ENCODE peak calls at places on chromosomes 12 and 14, in six cellular contexts. One of them, this sample, is unnamed.

GRCh38 chr12:77494306-77494705 is 336.4 kb upstream of the NAV3 start:
- DNase-seq in epithelial cell of esophagus: peak
- DNase-seq in upper lobe of left lung: no peak
- DNase-seq in progenitor cell of endocrine pancreas: no peak
- DNase-seq in thyroid gland: no peak
- DNase-seq in psoas muscle: no peak
- DNase-seq in this sample: no peak

GRCh38 chr12:103799504-103800251 is 41.4 kb downstream of the NT5DC3 start:
- DNase-seq in psoas muscle: no peak
- DNase-seq in progenitor cell of endocrine pancreas: no peak
- DNase-seq in thyroid gland: peak
- DNase-seq in upper lobe of left lung: no peak
- DNase-seq in epithelial cell of esophagus: peak
- DNase-seq in this sample: no peak

GRCh38 chr12:106566771-106567170 is 16.0 kb upstream of the RFX4 start:
- DNase-seq in progenitor cell of endocrine pancreas: no peak
- DNase-seq in upper lobe of left lung: no peak
- DNase-seq in thyroid gland: no peak
- DNase-seq in epithelial cell of esophagus: no peak
- DNase-seq in psoas muscle: no peak
- DNase-seq in this sample: no peak

GRCh38 chr12:118498171-118498570 is 121.8 kb downstream of the SUDS3 start:
- DNase-seq in psoas muscle: no peak
- DNase-seq in epithelial cell of esophagus: no peak
- DNase-seq in thyroid gland: no peak
- DNase-seq in upper lobe of left lung: no peak
- DNase-seq in progenitor cell of endocrine pancreas: peak
- DNase-seq in this sample: no peak

GRCh38 chr14:29216316-29216715 is 449.7 kb downstream of the FOXG1 start:
- DNase-seq in epithelial cell of esophagus: no peak
- DNase-seq in thyroid gland: no peak
- DNase-seq in upper lobe of left lung: no peak
- DNase-seq in psoas muscle: no peak
- DNase-seq in progenitor cell of endocrine pancreas: no peak
- DNase-seq in this sample: no peak

GRCh38 chr14:74955229-74955999 is at the start of gene PGF:
- DNase-seq in thyroid gland: peak
- DNase-seq in psoas muscle: peak
- DNase-seq in progenitor cell of endocrine pancreas: peak
- DNase-seq in epithelial cell of esophagus: peak
- DNase-seq in upper lobe of left lung: peak
- DNase-seq in this sample: peak

GRCh38 chr12:48183876-48184548 is 568 bp downstream of the CCDC184 start:
- DNase-seq in epithelial cell of esophagus: no peak
- DNase-seq in psoas muscle: no peak
- DNase-seq in progenitor cell of endocrine pancreas: no peak
- DNase-seq in upper lobe of left lung: peak
- DNase-seq in thyroid gland: no peak
- DNase-seq in this sample: peak

GRCh38 chr12:109150124-109150640 is 33.8 kb downstream of the ACACB start:
- DNase-seq in psoas muscle: no peak
- DNase-seq in thyroid gland: no peak
- DNase-seq in progenitor cell of endocrine pancreas: no peak
- DNase-seq in upper lobe of left lung: no peak
- DNase-seq in epithelial cell of esophagus: no peak
- DNase-seq in this sample: no peak

GRCh38 chr14:55028066-55028465 is 1.0 kb downstream of the SOCS4 start:
- DNase-seq in psoas muscle: no peak
- DNase-seq in progenitor cell of endocrine pancreas: no peak
- DNase-seq in thyroid gland: no peak
- DNase-seq in epithelial cell of esophagus: no peak
- DNase-seq in upper lobe of left lung: no peak
- DNase-seq in this sample: no peak

GRCh38 chr14:87566986-87567385 is 426.0 kb downstream of the GALC start:
- DNase-seq in epithelial cell of esophagus: no peak
- DNase-seq in progenitor cell of endocrine pancreas: no peak
- DNase-seq in psoas muscle: no peak
- DNase-seq in thyroid gland: no peak
- DNase-seq in upper lobe of left lung: no peak
- DNase-seq in this sample: no peak

GRCh38 chr12:110575326-110575725 is 7.8 kb downstream of the PPTC7 start:
- DNase-seq in upper lobe of left lung: no peak
- DNase-seq in epithelial cell of esophagus: no peak
- DNase-seq in progenitor cell of endocrine pancreas: no peak
- DNase-seq in psoas muscle: no peak
- DNase-seq in thyroid gland: no peak
- DNase-seq in this sample: no peak

GRCh38 chr14:70816525-70816924 is 7.2 kb upstream of the MAP3K9 start:
- DNase-seq in thyroid gland: no peak
- DNase-seq in psoas muscle: no peak
- DNase-seq in upper lobe of left lung: no peak
- DNase-seq in progenitor cell of endocrine pancreas: no peak
- DNase-seq in epithelial cell of esophagus: no peak
- DNase-seq in this sample: no peak

GRCh38 chr14:53528114-53528513 is 375.0 kb upstream of the DDHD1 start:
- DNase-seq in progenitor cell of endocrine pancreas: no peak
- DNase-seq in upper lobe of left lung: no peak
- DNase-seq in epithelial cell of esophagus: no peak
- DNase-seq in psoas muscle: peak
- DNase-seq in thyroid gland: peak
- DNase-seq in this sample: no peak

GRCh38 chr14:45112886-45113772 is 21.2 kb downstream of the FKBP3 start:
- DNase-seq in epithelial cell of esophagus: peak
- DNase-seq in progenitor cell of endocrine pancreas: no peak
- DNase-seq in thyroid gland: no peak
- DNase-seq in psoas muscle: no peak
- DNase-seq in upper lobe of left lung: no peak
- DNase-seq in this sample: no peak

GRCh38 chr14:94411638-94412037 is 23.2 kb upstream of the SERPINA1 start:
- DNase-seq in psoas muscle: no peak
- DNase-seq in upper lobe of left lung: no peak
- DNase-seq in thyroid gland: no peak
- DNase-seq in epithelial cell of esophagus: peak
- DNase-seq in progenitor cell of endocrine pancreas: no peak
- DNase-seq in this sample: no peak

GRCh38 chr14:106308839-106309389 is 782.5 kb downstream of the TMEM121 start:
- DNase-seq in epithelial cell of esophagus: no peak
- DNase-seq in psoas muscle: no peak
- DNase-seq in thyroid gland: no peak
- DNase-seq in upper lobe of left lung: peak
- DNase-seq in progenitor cell of endocrine pancreas: no peak
- DNase-seq in this sample: peak

GRCh38 chr14:35534884-35535793 is 1.2 kb downstream of the INSM2 start:
- DNase-seq in psoas muscle: peak
- DNase-seq in progenitor cell of endocrine pancreas: peak
- DNase-seq in thyroid gland: peak
- DNase-seq in upper lobe of left lung: peak
- DNase-seq in epithelial cell of esophagus: peak
- DNase-seq in this sample: peak

GRCh38 chr14:63032056-63032455 is 13.2 kb downstream of the KCNH5 start:
- DNase-seq in thyroid gland: no peak
- DNase-seq in psoas muscle: no peak
- DNase-seq in epithelial cell of esophagus: no peak
- DNase-seq in progenitor cell of endocrine pancreas: no peak
- DNase-seq in upper lobe of left lung: no peak
- DNase-seq in this sample: no peak

GRCh38 chr14:72615511-72616121 is 278.3 kb downstream of the DPF3 start:
- DNase-seq in epithelial cell of esophagus: peak
- DNase-seq in progenitor cell of endocrine pancreas: peak
- DNase-seq in thyroid gland: peak
- DNase-seq in upper lobe of left lung: no peak
- DNase-seq in psoas muscle: no peak
- DNase-seq in this sample: no peak

GRCh38 chr12:88207921-88208640 is 66.0 kb downstream of the TMTC3 start:
- DNase-seq in upper lobe of left lung: no peak
- DNase-seq in psoas muscle: peak
- DNase-seq in thyroid gland: no peak
- DNase-seq in progenitor cell of endocrine pancreas: no peak
- DNase-seq in epithelial cell of esophagus: peak
- DNase-seq in this sample: no peak

DNA sequence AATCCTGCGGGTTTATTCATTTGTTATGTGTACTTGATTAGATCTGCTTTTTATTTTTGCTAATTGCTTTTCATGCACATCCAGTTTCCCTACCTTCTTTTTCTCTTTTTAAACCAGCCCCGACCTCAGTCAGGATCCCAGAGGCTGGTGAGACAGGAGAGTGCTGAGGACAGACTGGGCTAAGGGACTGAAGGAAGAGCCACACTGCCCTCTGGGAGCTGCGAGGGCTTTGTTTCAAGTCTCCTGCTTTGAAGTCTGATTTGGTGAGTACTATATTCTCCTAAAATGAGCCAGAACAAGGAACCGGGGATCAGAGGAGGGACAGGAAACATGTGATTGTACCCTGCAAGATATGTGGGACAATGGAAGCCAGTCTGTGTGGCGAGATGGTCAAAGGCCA is 23.9 kb downstream of the PRICKLE1 start:
- DNase-seq in progenitor cell of endocrine pancreas: no peak
- DNase-seq in epithelial cell of esophagus: no peak
- DNase-seq in psoas muscle: no peak
- DNase-seq in upper lobe of left lung: no peak
- DNase-seq in thyroid gland: no peak
- DNase-seq in this sample: no peak
- TF ChIP-seq CTCF in progenitor cell of endocrine pancreas: no peak
- TF ChIP-seq CTCF in epithelial cell of esophagus: no peak
- TF ChIP-seq CTCF in psoas muscle: no peak
- TF ChIP-seq CTCF in upper lobe of left lung: no peak
- TF ChIP-seq CTCF in thyroid gland: no peak
- TF ChIP-seq CTCF in this sample: no peak

DNA sequence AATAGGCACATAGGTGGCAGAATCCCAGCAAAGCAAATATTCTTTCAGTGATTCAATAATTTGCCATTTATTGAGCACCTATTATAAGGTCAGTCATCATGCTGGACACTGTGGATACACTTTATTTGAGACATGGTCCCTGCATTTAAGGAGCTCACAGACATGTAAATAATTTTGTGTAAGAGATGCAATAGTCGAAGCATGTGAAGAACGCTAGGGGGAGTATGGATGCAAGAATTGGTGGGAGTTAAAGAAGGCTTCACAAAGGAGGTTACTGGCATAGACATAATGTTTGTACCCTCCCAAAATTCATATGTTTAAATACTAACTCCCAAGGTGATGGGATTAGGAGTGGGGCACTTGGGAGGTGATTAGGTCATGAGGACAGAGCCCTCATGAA is 260.6 kb upstream of the GARIN6 start:
- DNase-seq in psoas muscle: no peak
- DNase-seq in thyroid gland: no peak
- DNase-seq in epithelial cell of esophagus: peak
- DNase-seq in upper lobe of left lung: no peak
- DNase-seq in progenitor cell of endocrine pancreas: no peak
- DNase-seq in this sample: no peak
- TF ChIP-seq CTCF in psoas muscle: no peak
- TF ChIP-seq CTCF in thyroid gland: no peak
- TF ChIP-seq CTCF in epithelial cell of esophagus: peak
- TF ChIP-seq CTCF in upper lobe of left lung: no peak
- TF ChIP-seq CTCF in progenitor cell of endocrine pancreas: peak
- TF ChIP-seq CTCF in this sample: no peak

GRCh38 chr14:85426068-85426935 is 103.6 kb upstream of the FLRT2 start:
- DNase-seq in upper lobe of left lung: no peak
- DNase-seq in psoas muscle: no peak
- DNase-seq in epithelial cell of esophagus: no peak
- DNase-seq in progenitor cell of endocrine pancreas: no peak
- DNase-seq in thyroid gland: no peak
- DNase-seq in this sample: no peak

GRCh38 chr14:85421166-85421877 is 108.6 kb upstream of the FLRT2 start:
- DNase-seq in thyroid gland: no peak
- DNase-seq in upper lobe of left lung: no peak
- DNase-seq in epithelial cell of esophagus: peak
- DNase-seq in psoas muscle: no peak
- DNase-seq in progenitor cell of endocrine pancreas: no peak
- DNase-seq in this sample: no peak

GRCh38 chr14:85428926-85429325 is 101.0 kb upstream of the FLRT2 start:
- DNase-seq in psoas muscle: no peak
- DNase-seq in progenitor cell of endocrine pancreas: no peak
- DNase-seq in upper lobe of left lung: no peak
- DNase-seq in epithelial cell of esophagus: no peak
- DNase-seq in thyroid gland: no peak
- DNase-seq in this sample: no peak

GRCh38 chr14:85423889-85424288 is 106.1 kb upstream of the FLRT2 start:
- DNase-seq in epithelial cell of esophagus: peak
- DNase-seq in psoas muscle: no peak
- DNase-seq in progenitor cell of endocrine pancreas: no peak
- DNase-seq in upper lobe of left lung: no peak
- DNase-seq in thyroid gland: no peak
- DNase-seq in this sample: no peak

DNA sequence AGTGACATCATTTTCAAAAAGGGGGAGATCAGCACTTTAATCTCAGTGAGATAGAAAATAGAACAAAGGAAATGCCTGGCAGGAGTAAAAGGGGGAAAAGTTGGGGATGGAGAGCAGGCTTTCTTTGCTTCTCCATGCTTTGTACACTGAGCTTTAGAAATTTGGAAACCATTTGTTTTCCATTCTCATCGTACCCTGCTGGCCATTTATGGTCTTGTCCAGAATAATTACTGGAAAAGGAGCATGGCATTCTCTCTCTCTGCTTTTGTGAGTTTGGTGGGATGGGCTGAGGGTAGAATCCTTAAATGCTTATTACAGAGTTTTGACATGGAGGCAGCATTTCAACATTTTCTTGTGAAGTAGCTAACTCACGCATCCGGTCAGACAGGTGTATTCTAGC is 104.4 kb upstream of the FLRT2 start:
- DNase-seq in progenitor cell of endocrine pancreas: no peak
- DNase-seq in epithelial cell of esophagus: no peak
- DNase-seq in psoas muscle: no peak
- DNase-seq in upper lobe of left lung: no peak
- DNase-seq in thyroid gland: no peak
- DNase-seq in this sample: no peak
- TF ChIP-seq CTCF in progenitor cell of endocrine pancreas: peak
- TF ChIP-seq CTCF in epithelial cell of esophagus: no peak
- TF ChIP-seq CTCF in psoas muscle: no peak
- TF ChIP-seq CTCF in upper lobe of left lung: no peak
- TF ChIP-seq CTCF in thyroid gland: no peak
- TF ChIP-seq CTCF in this sample: no peak

DNA sequence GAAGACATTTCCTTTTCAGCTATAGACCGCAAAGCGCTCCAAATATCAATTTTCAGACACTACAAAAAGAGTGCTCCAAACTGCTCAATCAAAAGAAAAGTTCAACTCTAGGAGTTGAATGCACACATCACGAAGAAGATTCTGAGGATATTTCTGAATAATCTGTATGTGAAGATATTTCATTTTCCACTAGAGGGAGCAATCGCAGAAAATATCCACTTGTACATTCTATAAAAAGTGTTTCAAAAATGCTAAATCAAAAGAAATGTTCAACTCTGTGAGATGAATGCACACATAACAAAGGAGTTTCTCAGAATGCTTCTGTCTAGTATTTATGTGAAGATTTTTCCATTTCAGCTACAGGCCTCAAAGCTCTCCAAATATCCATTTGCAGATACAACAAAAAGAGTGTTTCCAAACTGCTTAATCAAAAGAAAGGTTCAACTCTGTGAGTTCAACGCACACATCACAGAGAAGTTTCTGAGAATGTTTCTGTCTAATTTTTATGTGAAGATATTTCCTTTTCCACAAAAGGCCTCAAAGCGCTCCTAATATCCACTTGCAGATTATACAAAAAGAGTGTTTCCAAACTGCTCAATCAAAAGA is 643.8 kb upstream of the ALG10B start:
- DNase-seq in thyroid gland: no peak
- DNase-seq in upper lobe of left lung: no peak
- DNase-seq in psoas muscle: no peak
- DNase-seq in progenitor cell of endocrine pancreas: no peak
- DNase-seq in epithelial cell of esophagus: peak
- DNase-seq in this sample: no peak
- TF ChIP-seq CTCF in thyroid gland: no peak
- TF ChIP-seq CTCF in upper lobe of left lung: no peak
- TF ChIP-seq CTCF in psoas muscle: no peak
- TF ChIP-seq CTCF in progenitor cell of endocrine pancreas: no peak
- TF ChIP-seq CTCF in epithelial cell of esophagus: no peak
- TF ChIP-seq CTCF in this sample: no peak

This sample was measured in activated B cell treated with CpG ODN at 0.5 μM for 24 hours.